ENCODE peak calls at places on chromosomes 6 and 20, in five cellular contexts. X is IMR-90, Z is A549, J is K562, G is SK-N-SH. Y is an unnamed sample.

GRCh38 chr20:19378057-19378456 is 165.6 kb downstream of the SLC24A3 start:
- DNase-seq in J (no peak), G (no peak), X (no peak), Z (no peak), Y (no peak)

GRCh38 chr6:13541496-13541895 is 32.9 kb upstream of the SIRT5 start:
- DNase-seq in G (no peak), Z (no peak), X (no peak), J (no peak), Y (no peak)

GRCh38 chr20:22941550-22941949 is 93.6 kb upstream of the SSTR4 start:
- DNase-seq in J (no peak), G (no peak), X (no peak), Z (no peak), Y (no peak)

GRCh38 chr6:143060806-143061596 is at the start of gene AIG1:
- DNase-seq in X (no peak), G (peak), Z (peak), J (peak), Y (no peak)

GRCh38 chr6:137764464-137764863 is 102.6 kb upstream of the TNFAIP3 start:
- DNase-seq in G (no peak), X (peak), Z (no peak), J (no peak), Y (no peak)

GRCh38 chr20:54172856-54173652 is 732 bp downstream of the CYP24A1 start:
- DNase-seq in Z (no peak), J (no peak), X (no peak), G (peak), Y (no peak)

GRCh38 chr20:32336918-32337347 is 21.2 kb upstream of the ASXL1 start:
- DNase-seq in X (peak), Z (peak), J (peak), G (peak), Y (no peak)

GRCh38 chr6:17268114-17268513 is 13.0 kb upstream of the RBM24 start:
- DNase-seq in J (no peak), G (no peak), Z (no peak), X (peak), Y (no peak)

GRCh38 chr6:158008894-158009891 is 27.5 kb downstream of the SYNJ2 start:
- DNase-seq in J (no peak), Z (no peak), X (peak), G (peak), Y (no peak)

GRCh38 chr6:160227769-160228161 is 30.9 kb downstream of the SLC22A2 start:
- DNase-seq in X (no peak), Z (no peak), G (no peak), J (no peak), Y (no peak)

GRCh38 chr6:160222491-160222890 is 36.1 kb downstream of the SLC22A2 start:
- DNase-seq in G (no peak), Z (no peak), X (no peak), J (no peak), Y (no peak)

GRCh38 chr6:160226118-160226541 is 32.5 kb downstream of the SLC22A2 start:
- DNase-seq in X (no peak), J (no peak), Z (no peak), G (no peak), Y (no peak)

GRCh38 chr6:160224599-160225237 is 33.9 kb downstream of the SLC22A2 start:
- DNase-seq in J (no peak), X (no peak), Z (no peak), G (no peak), Y (no peak)

DNA sequence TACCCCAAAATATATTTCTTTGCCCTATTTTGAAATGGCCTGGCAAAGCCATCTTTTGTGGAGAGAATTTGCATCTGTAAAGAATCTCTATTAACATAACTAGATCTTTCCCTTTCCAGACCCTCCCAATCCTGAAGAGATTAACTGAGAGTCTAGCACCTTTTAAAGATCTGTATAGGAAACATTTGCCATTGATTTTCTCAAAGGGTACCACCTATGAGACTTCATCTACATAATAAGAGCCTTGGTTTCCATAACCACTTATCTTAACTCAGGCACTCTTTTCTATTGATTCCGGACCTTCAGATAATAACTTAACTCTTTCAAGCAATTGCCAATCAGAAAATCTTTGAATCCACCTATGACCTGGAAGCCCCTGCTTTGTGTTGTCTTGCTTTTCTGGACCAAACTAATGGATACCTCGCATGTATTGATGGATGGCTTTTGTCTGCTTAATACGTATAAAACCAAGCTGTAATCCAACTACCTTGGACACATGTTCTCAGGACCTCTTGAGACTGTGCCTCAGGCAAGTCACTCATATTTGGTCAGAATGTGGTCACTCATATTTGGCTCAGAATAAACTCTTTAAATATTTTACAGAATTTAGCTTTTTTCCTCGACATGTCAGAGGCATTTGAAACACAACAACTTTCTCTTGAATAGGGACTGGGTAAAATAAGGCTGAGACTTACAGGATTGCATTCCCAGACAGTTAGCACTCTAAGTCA is 31.4 kb downstream of the SLC22A2 start:
- DNase-seq in J (no peak), Z (no peak), X (no peak), G (no peak), Y (no peak)
- TF ChIP-seq RCOR1 in J (no peak), Z (no peak), X (no peak), G (no peak), Y (no peak)

GRCh38 chr6:42217165-42217522 is 517 bp downstream of the MRPS10 start:
- DNase-seq in Z (no peak), X (no peak), G (no peak), J (peak), Y (no peak)

GRCh38 chr6:42222450-42222849 is 4.8 kb upstream of the MRPS10 start:
- DNase-seq in G (no peak), Z (no peak), J (no peak), X (peak), Y (no peak)

GRCh38 chr6:42217523-42218367 is at the start of gene MRPS10:
- DNase-seq in X (peak), J (peak), G (peak), Z (peak), Y (peak)

GRCh38 chr6:42221546-42221945 is 3.9 kb upstream of the MRPS10 start:
- DNase-seq in Z (no peak), X (no peak), J (no peak), G (no peak), Y (no peak)

DNA sequence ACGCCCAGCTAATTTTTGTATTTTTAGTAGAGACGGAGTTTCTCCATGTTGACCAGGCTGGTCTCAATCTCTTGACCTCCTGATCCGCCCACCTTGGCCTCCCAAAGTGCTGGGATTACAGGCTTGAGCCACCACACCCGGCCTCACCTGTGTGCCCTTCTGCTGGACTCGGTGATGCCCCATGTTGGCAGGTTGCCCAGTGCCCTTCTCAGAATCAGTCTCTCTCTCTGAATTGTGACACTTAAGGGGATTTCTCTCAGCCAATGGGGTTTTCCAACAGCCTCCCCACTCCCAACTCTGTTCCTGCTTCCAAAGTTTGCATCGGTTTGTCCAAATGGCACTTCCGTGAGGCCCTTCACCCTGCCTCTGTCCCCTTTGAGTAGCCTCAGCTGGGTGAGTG is 3.1 kb upstream of the MRPS10 start:
- DNase-seq in X (no peak), G (no peak), Z (no peak), J (no peak), Y (no peak)
- TF ChIP-seq RCOR1 in X (no peak), G (no peak), Z (no peak), J (no peak), Y (no peak)

GRCh38 chr6:151191477-151191995 is 48.2 kb upstream of the AKAP12 start:
- DNase-seq in J (no peak), X (no peak), Z (no peak), G (no peak), Y (no peak)

GRCh38 chr6:151199976-151200375 is 39.8 kb upstream of the AKAP12 start:
- DNase-seq in Z (no peak), G (no peak), X (no peak), J (no peak), Y (no peak)

GRCh38 chr6:151197556-151197955 is 42.2 kb upstream of the AKAP12 start:
- DNase-seq in Z (no peak), J (no peak), G (no peak), X (no peak), Y (no peak)

DNA sequence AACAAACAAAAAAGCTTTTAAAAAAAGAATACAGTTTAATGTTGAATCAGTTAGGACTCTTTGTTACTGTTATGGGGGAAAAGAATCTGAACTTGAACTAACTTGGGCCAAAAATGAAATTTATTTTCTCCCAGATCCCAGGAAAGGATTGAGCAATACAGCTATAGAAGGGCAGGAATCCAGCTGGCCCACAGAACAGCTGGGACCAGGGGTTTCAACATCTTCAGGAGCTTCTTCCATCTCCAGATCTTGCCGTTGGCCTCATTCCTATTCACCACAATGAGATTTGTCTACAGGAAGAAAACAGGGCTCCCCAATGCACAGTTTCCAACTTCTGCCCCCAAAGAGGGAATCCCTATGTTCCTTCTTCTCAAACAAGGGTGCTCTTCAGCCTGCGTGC is 43.2 kb upstream of the AKAP12 start:
- DNase-seq in Z (no peak), X (peak), J (no peak), G (no peak), Y (no peak)
- TF ChIP-seq RCOR1 in Z (no peak), X (no peak), J (no peak), G (no peak), Y (no peak)

DNA sequence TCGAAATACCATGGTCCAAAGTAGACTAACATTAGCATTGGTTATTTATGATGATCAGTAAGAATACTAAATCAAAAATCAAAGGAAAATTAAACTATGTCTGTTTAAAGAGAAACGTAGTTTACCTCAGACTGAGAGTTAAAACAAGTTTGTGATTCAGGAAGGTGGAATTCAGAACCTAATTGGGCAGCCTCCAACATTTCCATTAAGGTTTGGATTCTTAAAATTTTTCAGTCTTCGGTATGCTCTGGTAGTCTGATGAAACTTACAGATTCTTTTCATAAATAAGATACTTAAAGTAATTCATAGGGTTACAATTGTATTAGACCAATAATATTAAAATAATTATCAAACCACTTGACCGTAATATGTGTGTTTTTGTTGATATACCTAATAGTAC is 18.6 kb downstream of the HFE start:
- DNase-seq in J (no peak), X (peak), Z (no peak), G (no peak), Y (no peak)
- TF ChIP-seq RCOR1 in J (no peak), X (no peak), Z (no peak), G (no peak), Y (no peak)

DNA sequence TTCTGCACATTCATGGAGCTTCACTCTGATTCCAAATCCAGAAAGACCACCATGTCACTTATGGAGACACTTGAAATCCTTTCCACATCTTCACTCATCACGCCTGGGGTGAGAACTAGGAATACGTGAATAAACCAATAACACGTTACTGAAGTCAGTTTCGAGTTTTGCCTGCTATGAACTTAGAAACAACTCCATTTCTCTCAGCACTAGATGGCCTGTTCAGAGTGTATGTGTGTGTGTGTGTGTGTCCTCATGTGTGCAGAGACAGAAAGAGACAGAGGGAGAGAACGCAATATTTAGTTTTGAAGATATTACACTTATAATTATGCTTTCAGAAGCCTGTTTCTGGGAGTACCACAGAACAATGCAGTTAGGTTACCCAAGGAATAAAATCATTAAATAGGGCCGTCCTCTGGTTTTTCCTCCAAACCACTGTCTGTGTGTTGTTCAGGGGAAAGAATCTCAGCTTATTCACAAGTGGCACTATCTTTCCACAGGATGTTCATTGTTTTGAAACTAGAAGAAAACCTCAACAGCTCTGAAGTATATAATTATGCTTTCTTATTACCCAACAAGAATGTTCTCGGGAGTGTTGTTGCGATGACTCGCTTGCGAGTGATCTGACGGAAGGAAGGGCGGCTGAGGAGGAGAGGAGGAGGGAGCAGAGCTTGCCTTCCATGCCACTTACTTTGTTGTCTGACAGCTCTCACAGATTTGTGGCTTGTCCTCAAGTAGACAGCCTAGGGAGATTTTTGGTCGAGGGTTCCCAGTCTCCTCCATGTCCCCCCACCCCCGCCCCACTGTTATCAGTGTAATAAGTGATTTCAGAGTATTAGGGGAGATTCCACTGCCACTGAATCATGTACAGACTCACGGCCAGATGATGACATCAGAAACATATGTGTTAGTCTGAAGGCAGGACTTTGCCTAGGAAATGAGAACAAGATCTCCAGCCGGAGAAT is 80.9 kb upstream of the CCN6 start:
- DNase-seq in J (no peak), Z (peak), X (peak), G (peak), Y (no peak)
- TF ChIP-seq RCOR1 in J (no peak), Z (no peak), X (no peak), G (no peak), Y (no peak)

GRCh38 chr20:16203091-16203490 is 370.2 kb downstream of the KIF16B start:
- DNase-seq in J (no peak), X (no peak), Z (no peak), G (no peak), Y (no peak)

GRCh38 chr20:16201191-16201590 is 372.1 kb downstream of the KIF16B start:
- DNase-seq in G (no peak), X (no peak), J (no peak), Z (no peak), Y (no peak)

GRCh38 chr20:16206817-16207216 is 366.4 kb downstream of the KIF16B start:
- DNase-seq in Z (no peak), G (no peak), J (no peak), X (no peak), Y (no peak)

GRCh38 chr20:16208443-16208842 is 364.8 kb downstream of the KIF16B start:
- DNase-seq in X (no peak), Z (no peak), G (no peak), J (no peak), Y (no peak)

GRCh38 chr20:16205505-16205904 is 367.7 kb downstream of the KIF16B start:
- DNase-seq in G (no peak), X (no peak), Z (no peak), J (no peak), Y (no peak)
- TF ChIP-seq RCOR1 in G (no peak), X (no peak), Z (no peak), J (no peak), Y (no peak)